ENCODE peak calls at places on chromosomes 1 and 21, in five cellular contexts. Y, W, B, H and K are unnamed samples. For H3K4me1, the result is how much of the 10 kb centered on the place peaks cover.

GRCh38 chr1:192984058-192984457 is 75.1 kb downstream of the UCHL5 start:
- DNase-seq in Y (no peak), W (no peak), B (no peak), H (no peak), K (no peak)

GRCh38 chr21:34722684-34723300 is 54.0 kb downstream of the CLIC6 start:
- DNase-seq in Y (peak), W (no peak), B (peak), H (no peak), K (peak)

GRCh38 chr1:59178339-59178744 is 118.6 kb upstream of the FGGY start:
- DNase-seq in Y (no peak), W (no peak), B (no peak), H (peak), K (no peak)

GRCh38 chr21:42636535-42636914 is 16.9 kb upstream of the PDE9A start:
- DNase-seq in Y (no peak), W (no peak), B (no peak), H (no peak), K (no peak)

GRCh38 chr1:89631756-89632155 is 1.2 kb upstream of the LRRC8C start:
- DNase-seq in Y (no peak), W (no peak), B (no peak), H (no peak), K (no peak)

GRCh38 chr1:176450526-176450925 is 12.4 kb upstream of the PAPPA2 start:
- DNase-seq in Y (no peak), W (no peak), B (no peak), H (no peak), K (no peak)

GRCh38 chr1:90713741-90714509 is 3.2 kb downstream of the BARHL2 start:
- DNase-seq in Y (peak), W (no peak), B (no peak), H (no peak), K (no peak)

GRCh38 chr1:236795757-236796719 is 946 bp downstream of the MTR start:
- DNase-seq in Y (no peak), W (peak), B (peak), H (no peak), K (peak)

GRCh38 chr1:173410133-173410793 is 66.9 kb upstream of the PRDX6 start:
- DNase-seq in Y (no peak), W (no peak), B (no peak), H (no peak), K (peak)

GRCh38 chr21:38834725-38835124 is 29.0 kb downstream of the ETS2 start:
- DNase-seq in Y (no peak), W (no peak), B (no peak), H (no peak), K (no peak)

GRCh38 chr1:168833352-168833751 is 104.3 kb upstream of the DPT start:
- DNase-seq in Y (no peak), W (no peak), B (no peak), H (no peak), K (no peak)

GRCh38 chr1:33280091-33280661 is 23.9 kb downstream of the ZNF362 start:
- DNase-seq in Y (no peak), W (no peak), B (no peak), H (no peak), K (no peak)

GRCh38 chr1:62271932-62272728 is 47.1 kb downstream of the KANK4 start:
- DNase-seq in Y (no peak), W (no peak), B (peak), H (no peak), K (peak)

GRCh38 chr1:59180715-59181114 is 116.2 kb upstream of the FGGY start:
- DNase-seq in Y (no peak), W (no peak), B (no peak), H (no peak), K (no peak)

GRCh38 chr1:94317790-94318188 is 80.4 kb upstream of the ARHGAP29 start:
- DNase-seq in Y (no peak), W (no peak), B (no peak), H (no peak), K (no peak)

GRCh38 chr1:215957692-215958091 is 390.6 kb downstream of the KCTD3 start:
- DNase-seq in Y (no peak), W (no peak), B (no peak), H (no peak), K (no peak)

GRCh38 chr1:175889044-175889443 is 145.6 kb upstream of the TNR start:
- DNase-seq in Y (no peak), W (no peak), B (no peak), H (no peak), K (no peak)

GRCh38 chr1:14522331-14523241 is 75.9 kb upstream of the KAZN start:
- DNase-seq in Y (peak), W (no peak), B (no peak), H (peak), K (no peak)

GRCh38 chr1:221809101-221810029 is 67.5 kb upstream of the DUSP10 start:
- DNase-seq in Y (no peak), W (peak), B (no peak), H (no peak), K (no peak)

GRCh38 chr1:52190500-52191252 is 48.8 kb downstream of the ZFYVE9 start:
- DNase-seq in Y (no peak), W (peak), B (no peak), H (no peak), K (no peak)

GRCh38 chr1:31583995-31584868 is 7.9 kb downstream of the TINAGL1 start:
- DNase-seq in Y (no peak), W (peak), B (no peak), H (peak), K (no peak)

GRCh38 chr1:11898086-11898785 is 28.0 kb downstream of the KIAA2013 start:
- DNase-seq in Y (no peak), W (no peak), B (no peak), H (no peak), K (no peak)

GRCh38 chr1:236394905-236395779 is 1.1 kb downstream of the EDARADD start:
- DNase-seq in Y (peak), W (peak), B (no peak), H (peak), K (no peak)

GRCh38 chr1:42737257-42737656 is 2.8 kb downstream of the CLDN19 start:
- DNase-seq in Y (no peak), W (no peak), B (no peak), H (no peak), K (peak)

GRCh38 chr1:24991242-24992037 is 61.4 kb upstream of the RUNX3 start:
- DNase-seq in Y (no peak), W (no peak), B (no peak), H (no peak), K (peak)

GRCh38 chr21:24023402-24023801 is 1583.9 kb downstream of the MRPL39 start:
- DNase-seq in Y (no peak), W (peak), B (no peak), H (no peak), K (no peak)

GRCh38 chr1:157113116-157113515 is 13.5 kb upstream of the ETV3L start:
- DNase-seq in Y (peak), W (no peak), B (no peak), H (no peak), K (no peak)

DNA sequence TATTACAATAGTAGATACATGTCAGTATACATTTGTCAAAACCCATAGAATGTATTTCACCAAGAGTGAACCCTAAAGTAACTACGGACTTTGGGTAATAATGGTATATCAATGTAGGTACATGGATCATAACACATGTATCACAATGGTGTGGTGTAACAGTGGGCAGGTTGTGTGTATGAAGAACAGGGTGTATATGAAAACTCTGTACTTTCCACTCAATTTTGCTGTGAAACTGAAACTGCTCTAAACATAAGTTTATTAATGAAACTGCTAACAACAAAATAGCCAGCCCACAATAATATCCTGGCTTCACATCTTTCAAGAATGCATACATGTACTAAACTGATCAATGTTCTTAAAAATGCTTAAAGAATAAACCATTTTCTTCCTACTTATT is 90.2 kb downstream of the RUSC1 start:
- DNase-seq in Y (no peak), W (no peak), B (no peak), H (no peak), K (no peak)
- H3K4me1 ChIP-seq in Y (under half), W (under half), B (under half), H (under half), K (under half)

DNA sequence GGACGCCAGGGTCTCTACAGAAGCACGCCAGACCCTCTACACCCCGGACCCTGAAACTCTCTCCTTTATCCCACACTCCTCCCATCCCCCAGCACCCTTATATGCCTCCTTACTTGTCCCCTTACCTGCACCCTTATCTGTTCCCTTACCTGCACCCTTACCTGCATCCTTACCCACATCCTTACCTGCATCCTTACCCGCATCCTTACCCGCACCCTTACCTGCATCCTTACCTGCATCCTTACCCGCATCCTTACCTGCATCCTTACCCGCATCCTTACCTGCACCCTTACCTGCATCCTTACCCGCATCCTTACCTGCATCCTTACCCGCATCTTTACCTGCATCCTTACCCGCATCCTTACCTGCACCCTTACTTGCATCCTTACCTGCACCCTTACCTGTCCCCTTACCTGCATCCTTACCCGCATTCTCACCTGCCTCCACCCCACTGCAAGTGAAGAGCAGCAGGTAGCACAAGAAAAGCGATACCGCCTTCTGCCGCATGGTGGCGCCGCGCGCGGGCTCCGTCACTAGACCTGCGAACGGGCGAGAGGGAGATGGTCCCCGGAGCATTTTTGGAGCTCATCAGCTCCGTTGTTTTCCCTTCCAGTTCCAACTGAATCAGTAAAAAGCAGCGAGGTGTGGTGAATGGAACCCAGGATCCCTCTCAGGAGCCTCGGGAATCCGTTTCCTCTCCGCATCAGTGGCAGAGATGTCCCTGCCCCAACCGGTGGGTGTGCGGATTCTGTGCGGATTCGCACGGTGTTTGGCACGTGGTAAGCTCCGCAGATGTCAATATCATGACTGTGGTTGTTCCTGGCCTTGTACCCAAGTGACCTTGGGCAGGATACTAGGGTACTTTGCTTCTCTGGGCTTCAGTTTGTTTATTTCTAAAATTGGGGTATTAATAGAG is 2.9 kb downstream of the IFI6 start:
- DNase-seq in Y (peak), W (peak), B (peak), H (peak), K (peak)
- H3K4me1 ChIP-seq in Y (under half), W (under half), B (under half), H (under half), K (under half)

DNA sequence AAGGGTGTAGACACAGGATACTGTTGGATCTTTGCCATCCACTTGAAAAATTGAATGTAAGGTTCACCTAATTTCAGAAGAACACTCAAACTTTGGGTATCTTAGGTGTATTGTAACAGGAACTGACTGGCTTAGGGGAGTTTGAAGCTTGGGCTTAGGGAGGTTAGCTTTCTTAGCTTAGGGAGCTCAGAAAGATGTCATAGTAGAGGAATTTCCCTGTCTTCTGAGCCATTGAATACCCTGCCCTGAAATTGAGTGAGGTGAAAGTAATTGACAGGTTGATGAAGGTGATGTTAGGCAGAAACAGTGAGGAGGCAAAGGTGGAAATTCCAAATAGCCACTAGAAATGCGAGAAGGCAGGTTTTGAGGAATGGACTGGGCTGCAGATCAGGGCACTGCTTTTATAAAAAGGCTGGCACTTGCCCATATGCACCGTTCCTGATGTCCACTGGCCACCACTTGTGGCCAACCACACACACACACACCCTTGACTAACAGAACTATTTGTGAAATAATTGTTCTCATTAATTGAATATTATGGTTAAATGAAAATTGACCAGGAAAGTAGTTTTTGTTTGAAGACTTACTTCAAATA is 16.5 kb downstream of the BACH1 start:
- DNase-seq in Y (no peak), W (no peak), B (no peak), H (no peak), K (no peak)
- H3K4me1 ChIP-seq in Y (under half), W (under half), B (under half), H (half or more), K (under half)

GRCh38 chr1:8663090-8663802 is 154.2 kb downstream of the RERE start:
- DNase-seq in Y (no peak), W (no peak), B (no peak), H (no peak), K (no peak)
- H3K4me1 ChIP-seq in Y (under half), W (half or more), B (under half), H (half or more), K (half or more)